ENCODE peak calls at places on chromosomes 6 and 20, in eight cellular contexts. One of them, this sample, is unnamed.

GRCh38 chr20:58038123-58038654 is 190.3 kb downstream of the ANKRD60 start:
- DNase-seq in HFF-Myc: no peak
- DNase-seq in Karpas-422: no peak
- DNase-seq in germinal center: no peak
- DNase-seq in Caki2: no peak
- DNase-seq in HEK293T: no peak
- DNase-seq in frontal cortex: no peak
- DNase-seq in choroid plexus epithelial cell: no peak
- DNase-seq in this sample: no peak

GRCh38 chr20:10217517-10218410 is 866 bp upstream of the SNAP25 start:
- DNase-seq in Caki2: peak
- DNase-seq in germinal center: no peak
- DNase-seq in HEK293T: peak
- DNase-seq in HFF-Myc: no peak
- DNase-seq in frontal cortex: peak
- DNase-seq in Karpas-422: no peak
- DNase-seq in choroid plexus epithelial cell: peak
- DNase-seq in this sample: peak

GRCh38 chr6:123668965-123669591 is 32.3 kb upstream of the TRDN start:
- DNase-seq in germinal center: no peak
- DNase-seq in choroid plexus epithelial cell: no peak
- DNase-seq in Caki2: no peak
- DNase-seq in HFF-Myc: no peak
- DNase-seq in frontal cortex: no peak
- DNase-seq in HEK293T: no peak
- DNase-seq in Karpas-422: no peak
- DNase-seq in this sample: no peak

GRCh38 chr6:9412951-9413559 is 977.7 kb upstream of the SLC35B3 start:
- DNase-seq in germinal center: peak
- DNase-seq in Caki2: no peak
- DNase-seq in HFF-Myc: no peak
- DNase-seq in choroid plexus epithelial cell: peak
- DNase-seq in frontal cortex: no peak
- DNase-seq in HEK293T: peak
- DNase-seq in Karpas-422: peak
- DNase-seq in this sample: no peak

GRCh38 chr20:1856419-1856818 is 38.8 kb upstream of the SIRPA start:
- DNase-seq in choroid plexus epithelial cell: no peak
- DNase-seq in HFF-Myc: no peak
- DNase-seq in frontal cortex: no peak
- DNase-seq in Caki2: no peak
- DNase-seq in germinal center: no peak
- DNase-seq in Karpas-422: no peak
- DNase-seq in HEK293T: no peak
- DNase-seq in this sample: no peak

GRCh38 chr6:166467436-166468000 is 84.8 kb upstream of the MPC1 start:
- DNase-seq in frontal cortex: no peak
- DNase-seq in choroid plexus epithelial cell: no peak
- DNase-seq in HFF-Myc: no peak
- DNase-seq in Caki2: no peak
- DNase-seq in HEK293T: no peak
- DNase-seq in germinal center: no peak
- DNase-seq in Karpas-422: no peak
- DNase-seq in this sample: no peak

GRCh38 chr6:11139051-11139960 is 27.8 kb upstream of the ERVFRD-1 start:
- DNase-seq in Caki2: peak
- DNase-seq in Karpas-422: no peak
- DNase-seq in germinal center: no peak
- DNase-seq in HEK293T: no peak
- DNase-seq in frontal cortex: no peak
- DNase-seq in HFF-Myc: no peak
- DNase-seq in choroid plexus epithelial cell: peak
- DNase-seq in this sample: no peak

GRCh38 chr6:16436550-16436949 is 198.2 kb downstream of the GMPR start:
- DNase-seq in HFF-Myc: no peak
- DNase-seq in germinal center: no peak
- DNase-seq in HEK293T: no peak
- DNase-seq in Karpas-422: no peak
- DNase-seq in Caki2: no peak
- DNase-seq in choroid plexus epithelial cell: no peak
- DNase-seq in frontal cortex: no peak
- DNase-seq in this sample: no peak

This sample was measured in coronary artery.